ENCODE peak calls at places on chromosomes 12 and 14, in six cellular contexts. V is stimulated activated CD4-positive, alpha-beta T cell treated with anti-CD3 and anti-CD28 coated beads, TNF-alpha, amount 100 ng/mL, for 48 hours; O is left ventricle myocardium inferior; P is NCI-H2029 treated with DMSO at 0.1 percent for 48 hours; G is psoas muscle; Q is prostate gland. L is an unnamed sample.

GRCh38 chr12:124231980-124232653 is 62.8 kb upstream of the RFLNA start:
- DNase-seq in V (no peak), P (no peak), G (peak), Q (peak), O (no peak), L (peak)

GRCh38 chr12:90152897-90153624 is 444.4 kb upstream of the ATP2B1 start:
- DNase-seq in O (no peak), G (no peak), P (no peak), Q (no peak), V (no peak), L (no peak)

GRCh38 chr14:68987653-68988036 is 8.5 kb upstream of the ACTN1 start:
- DNase-seq in V (no peak), P (no peak), Q (no peak), O (no peak), G (no peak), L (no peak)

GRCh38 chr14:35240233-35240632 is 51.9 kb upstream of the PSMA6 start:
- DNase-seq in Q (no peak), V (no peak), P (no peak), O (no peak), G (no peak), L (no peak)

GRCh38 chr14:23182372-23183014 is 967 bp downstream of the SLC7A8 start:
- DNase-seq in G (peak), Q (peak), P (peak), O (no peak), V (peak), L (peak)

GRCh38 chr14:63478024-63478423 is 65.2 kb downstream of the PPP2R5E start:
- DNase-seq in G (no peak), P (no peak), O (no peak), Q (no peak), V (no peak), L (no peak)

GRCh38 chr12:41972196-41972994 is 172.3 kb downstream of the GXYLT1 start:
- DNase-seq in O (no peak), V (no peak), G (no peak), P (no peak), Q (no peak), L (no peak)

GRCh38 chr12:40224439-40225291 is at the start of gene LRRK2:
- DNase-seq in Q (peak), G (peak), O (peak), V (peak), P (no peak), L (peak)

GRCh38 chr14:36423430-36423829 is 96.6 kb downstream of the NKX2-1 start:
- DNase-seq in Q (no peak), P (no peak), V (no peak), G (no peak), O (no peak), L (no peak)

GRCh38 chr12:46661161-46661845 is 164.5 kb downstream of the SLC38A4 start:
- DNase-seq in O (no peak), P (peak), Q (peak), G (no peak), V (no peak), L (no peak)

GRCh38 chr12:30440826-30441602 is 254.7 kb downstream of the IPO8 start:
- DNase-seq in G (no peak), V (no peak), P (no peak), Q (no peak), O (no peak), L (no peak)

GRCh38 chr14:68226523-68226922 is 406.9 kb downstream of the RAD51B start:
- DNase-seq in O (no peak), Q (no peak), P (no peak), G (no peak), V (no peak), L (no peak)

GRCh38 chr12:89135976-89136634 is 216.2 kb downstream of the DUSP6 start:
- DNase-seq in Q (no peak), O (no peak), P (no peak), V (peak), G (no peak), L (no peak)

GRCh38 chr12:20140751-20141150 is 227.6 kb upstream of the PDE3A start:
- DNase-seq in G (no peak), V (no peak), O (no peak), Q (no peak), P (no peak), L (no peak)

GRCh38 chr14:73526036-73526984 is 10.6 kb upstream of the ACOT1 start:
- DNase-seq in P (peak), O (peak), Q (no peak), G (peak), V (no peak), L (peak)

GRCh38 chr12:119328111-119328510 is 6.4 kb upstream of the CCDC60 start:
- DNase-seq in G (no peak), P (no peak), O (no peak), V (no peak), Q (no peak), L (no peak)

GRCh38 chr12:109099426-109100020 is 2.1 kb downstream of the UNG start:
- DNase-seq in Q (no peak), O (no peak), P (no peak), G (no peak), V (no peak), L (no peak)

GRCh38 chr14:101561145-101561896 is at the start of gene DIO3:
- DNase-seq in P (no peak), V (no peak), G (peak), O (no peak), Q (peak), L (no peak)

GRCh38 chr12:85835810-85836715 is at the start of gene RASSF9:
- DNase-seq in P (no peak), V (no peak), Q (peak), G (peak), O (peak), L (peak)

GRCh38 chr12:77163068-77163810 is 97.9 kb upstream of the E2F7 start:
- DNase-seq in G (no peak), O (no peak), P (no peak), Q (no peak), V (no peak), L (no peak)

GRCh38 chr12:121804417-121805111 is 755 bp downstream of the SETD1B start:
- DNase-seq in V (no peak), O (peak), Q (no peak), G (peak), P (peak), L (no peak)

GRCh38 chr12:129665414-129665813 is 238.4 kb downstream of the TMEM132D start:
- DNase-seq in Q (no peak), P (no peak), G (no peak), O (no peak), V (no peak), L (no peak)

GRCh38 chr14:37650356-37651037 is 55.1 kb downstream of the TTC6 start:
- DNase-seq in P (peak), O (no peak), Q (no peak), V (no peak), G (no peak), L (no peak)

GRCh38 chr12:130988261-130989175 is 34.8 kb downstream of the ADGRD1 start:
- DNase-seq in P (no peak), G (no peak), Q (no peak), O (no peak), V (no peak), L (no peak)